ENCODE peak calls at places on chromosome 2, in four cellular contexts. P is HS-5; N is uterus; V is activated CD4-positive, alpha-beta memory T cell treated with anti-CD3 and anti-CD28 coated beads, Interleukin-2, amount 10 ng/mL, durations not matched to agents 7 days and 5 days. Z is an unnamed sample.

GRCh38 chr2:201349601-201350000 is 7.5 kb downstream of the FLACC1 start:
- DNase-seq in P (no peak), V (no peak), N (no peak), Z (no peak)

GRCh38 chr2:75707901-75708300 is 2.8 kb downstream of the GCFC2 start:
- DNase-seq in V (no peak), N (no peak), P (no peak), Z (no peak)

GRCh38 chr2:9401059-9401547 is 22.2 kb downstream of the ITGB1BP1 start:
- DNase-seq in V (no peak), N (no peak), P (no peak), Z (no peak)

GRCh38 chr2:163665817-163666216 is 70.0 kb downstream of the FIGN start:
- DNase-seq in V (no peak), P (no peak), N (no peak), Z (no peak)

GRCh38 chr2:101139495-101139894 is 11.7 kb downstream of the TBC1D8 start:
- DNase-seq in P (no peak), N (no peak), V (no peak), Z (no peak)

GRCh38 chr2:136167721-136168470 is 49.9 kb upstream of the CXCR4 start:
- DNase-seq in N (no peak), P (no peak), V (no peak), Z (no peak)

GRCh38 chr2:10873171-10873570 is 38.6 kb upstream of the KCNF1 start:
- DNase-seq in P (no peak), V (no peak), N (no peak), Z (no peak)

GRCh38 chr2:239102266-239102665 is 254.4 kb downstream of the TWIST2 start:
- DNase-seq in N (no peak), V (no peak), P (no peak), Z (no peak)

GRCh38 chr2:11753886-11754704 is 7.7 kb downstream of the LPIN1 start:
- DNase-seq in N (peak; percentile 62), P (no peak), V (peak; percentile 72), Z (peak; percentile 44)

GRCh38 chr2:230873670-230874401 is 9.1 kb downstream of the ITM2C start:
- DNase-seq in P (no peak), V (no peak), N (no peak), Z (no peak)

GRCh38 chr2:180695570-180695969 is 284.8 kb upstream of the UBE2E3 start:
- DNase-seq in V (no peak), P (no peak), N (no peak), Z (no peak)

GRCh38 chr2:28664120-28664842 is 87.3 kb upstream of the PPP1CB start:
- DNase-seq in N (peak; percentile 85), P (no peak), V (no peak), Z (no peak)

GRCh38 chr2:201859886-201860285 is 53.5 kb downstream of the CDK15 start:
- DNase-seq in P (no peak), N (no peak), V (no peak), Z (no peak)

GRCh38 chr2:127001751-127002150 is 103.1 kb downstream of the TEX51 start:
- DNase-seq in V (no peak), N (no peak), P (no peak), Z (no peak)

GRCh38 chr2:8575810-8576423 is 105.9 kb upstream of the ID2 start:
- DNase-seq in P (no peak), N (no peak), V (no peak), Z (no peak)

GRCh38 chr2:183244300-183244849 is 120.1 kb downstream of the NUP35 start:
- DNase-seq in N (no peak), V (no peak), P (no peak), Z (no peak)

GRCh38 chr2:202038471-202039277 is 5.0 kb downstream of the FZD7 start:
- DNase-seq in V (no peak), N (no peak), P (no peak), Z (no peak)

GRCh38 chr2:159797468-159798375 is at the start of gene CD302:
- DNase-seq in V (no peak), N (peak; percentile 64), P (no peak), Z (peak; percentile 87)

GRCh38 chr2:197576631-197577030 is 60.8 kb downstream of the MOB4 start:
- DNase-seq in P (no peak), V (no peak), N (no peak), Z (no peak)

GRCh38 chr2:210617732-210618330 is 61.4 kb downstream of the CPS1 start:
- DNase-seq in V (no peak), P (peak; percentile 15), N (no peak), Z (no peak)

GRCh38 chr2:70569559-70569958 is 15.9 kb upstream of the TGFA start:
- DNase-seq in V (no peak), P (no peak), N (no peak), Z (no peak)

GRCh38 chr2:140506606-140507005 is 1624.2 kb downstream of the LRP1B start:
- DNase-seq in N (no peak), V (no peak), P (peak; percentile 67), Z (no peak)

GRCh38 chr2:235724964-235725603 is 231.2 kb downstream of the AGAP1 start:
- DNase-seq in P (no peak), N (peak; percentile 75), V (no peak), Z (peak; percentile 66)

GRCh38 chr2:227513113-227513512 is 41.2 kb downstream of the AGFG1 start:
- DNase-seq in P (no peak), V (no peak), N (no peak), Z (no peak)

GRCh38 chr2:176931588-176932563 is 280.7 kb upstream of the HNRNPA3 start:
- DNase-seq in V (peak; percentile 33), N (no peak), P (peak; percentile 29), Z (no peak)

GRCh38 chr2:231920366-231920765 is 5.8 kb downstream of the NPPC start:
- DNase-seq in N (no peak), V (no peak), P (no peak), Z (no peak)

GRCh38 chr2:108323619-108324018 is 34.9 kb downstream of the SULT1C2 start:
- DNase-seq in V (no peak), P (peak; percentile 53), N (no peak), Z (no peak)

GRCh38 chr2:187935126-187935525 is 356.5 kb upstream of the GULP1 start:
- DNase-seq in N (no peak), V (no peak), P (no peak), Z (no peak)

GRCh38 chr2:77487074-77487803 is 34.9 kb downstream of the LRRTM4 start:
- DNase-seq in V (no peak), N (no peak), P (no peak), Z (no peak)

GRCh38 chr2:156327835-156328401 is 4.6 kb downstream of the NR4A2 start:
- DNase-seq in P (no peak), N (no peak), V (no peak), Z (no peak)

GRCh38 chr2:213644926-213645325 is 360.7 kb downstream of the SPAG16 start:
- DNase-seq in V (no peak), P (no peak), N (no peak), Z (no peak)

GRCh38 chr2:175168564-175168945 is 552 bp upstream of the ATF2 start:
- DNase-seq in N (no peak), V (no peak), P (no peak), Z (no peak)

GRCh38 chr2:223692227-223692947 is 90.2 kb upstream of the SCG2 start:
- DNase-seq in N (peak; percentile 19), V (no peak), P (no peak), Z (peak; percentile 53)